ENCODE peak calls at places on chromosomes 5 and 9, in four cellular contexts. B, C, P and A are unnamed samples.

GRCh38 chr5:7068156-7068555 is 327.8 kb upstream of the ADCY2 start:
- DNase-seq in B (no peak), C (no peak), P (no peak), A (no peak)

GRCh38 chr5:135245521-135246499 is 153.2 kb downstream of the MACROH2A1 start:
- DNase-seq in B (peak), C (no peak), P (no peak), A (no peak)

GRCh38 chr5:54159153-54159836 is 151.1 kb downstream of the ARL15 start:
- DNase-seq in B (peak), C (no peak), P (no peak), A (no peak)

GRCh38 chr9:133090752-133091325 is 29.1 kb downstream of the CEL start:
- DNase-seq in B (no peak), C (no peak), P (no peak), A (no peak)

GRCh38 chr9:131976157-131976740 is 103.4 kb downstream of the MED27 start:
- DNase-seq in B (no peak), C (no peak), P (no peak), A (no peak)

GRCh38 chr5:44387391-44387790 is 1.8 kb downstream of the FGF10 start:
- DNase-seq in B (no peak), C (no peak), P (no peak), A (no peak)

GRCh38 chr5:156479864-156480263 is 152.9 kb downstream of the SGCD start:
- DNase-seq in B (no peak), C (peak), P (no peak), A (peak)

GRCh38 chr5:103207653-103208052 is 50.9 kb upstream of the MACIR start:
- DNase-seq in B (no peak), C (no peak), P (no peak), A (no peak)

GRCh38 chr5:171122372-171122771 is 186.7 kb upstream of the TLX3 start:
- DNase-seq in B (no peak), C (no peak), P (peak), A (no peak)

GRCh38 chr5:139689631-139690384 is 41.7 kb downstream of the CXXC5 start:
- DNase-seq in B (peak), C (no peak), P (no peak), A (no peak)

GRCh38 chr5:97400537-97400936 is 217.5 kb upstream of the RIOK2 start:
- DNase-seq in B (no peak), C (no peak), P (no peak), A (no peak)

GRCh38 chr5:83570916-83571315 is 99.4 kb downstream of the VCAN start:
- DNase-seq in B (no peak), C (no peak), P (no peak), A (peak)

GRCh38 chr9:34375901-34376595 is 650 bp downstream of the MYORG start:
- DNase-seq in B (no peak), C (no peak), P (no peak), A (peak)

GRCh38 chr9:2729721-2730120 is 12.4 kb downstream of the KCNV2 start:
- DNase-seq in B (no peak), C (no peak), P (no peak), A (no peak)

GRCh38 chr9:97756991-97757390 is 59.9 kb upstream of the XPA start:
- DNase-seq in B (no peak), C (no peak), P (no peak), A (no peak)

GRCh38 chr5:172881691-172882370 is 47.8 kb downstream of the ERGIC1 start:
- DNase-seq in B (peak), C (no peak), P (no peak), A (peak)

GRCh38 chr5:56229106-56229505 is 4.0 kb downstream of the ANKRD55 start:
- DNase-seq in B (no peak), C (no peak), P (no peak), A (no peak)

GRCh38 chr5:108119123-108119522 is 262.8 kb downstream of the FBXL17 start:
- DNase-seq in B (no peak), C (no peak), P (no peak), A (no peak)

GRCh38 chr5:164555809-164556208 is 1050.4 kb downstream of the MAT2B start:
- DNase-seq in B (no peak), C (no peak), P (no peak), A (no peak)

GRCh38 chr5:149420509-149421371 is 41.6 kb upstream of the IL17B start:
- DNase-seq in B (no peak), C (peak), P (no peak), A (peak)

GRCh38 chr5:179230061-179230461 is 115.2 kb downstream of the ADAMTS2 start:
- DNase-seq in B (no peak), C (no peak), P (no peak), A (no peak)

GRCh38 chr5:3886521-3887461 is 291.2 kb downstream of the IRX1 start:
- DNase-seq in B (no peak), C (no peak), P (no peak), A (no peak)

GRCh38 chr9:130927995-130928900 is 10.8 kb downstream of the FIBCD1 start:
- DNase-seq in B (peak), C (no peak), P (no peak), A (no peak)

GRCh38 chr9:8391566-8391965 is 592.0 kb upstream of the DMAC1 start:
- DNase-seq in B (no peak), C (no peak), P (no peak), A (no peak)

GRCh38 chr9:136807281-136808074 is at the start of gene RABL6:
- DNase-seq in B (peak), C (no peak), P (peak), A (peak)

GRCh38 chr9:98491231-98491651 is 217.5 kb downstream of the GABBR2 start:
- DNase-seq in B (no peak), C (no peak), P (no peak), A (no peak)

GRCh38 chr9:72131206-72131605 is 18.0 kb upstream of the GDA start:
- DNase-seq in B (no peak), C (no peak), P (no peak), A (no peak)

GRCh38 chr9:125506045-125506444 is 201.0 kb downstream of the MAPKAP1 start:
- DNase-seq in B (no peak), C (no peak), P (no peak), A (no peak)

GRCh38 chr9:35728041-35728971 is 3.7 kb downstream of the TLN1 start:
- DNase-seq in B (peak), C (peak), P (no peak), A (peak)

GRCh38 chr9:86069206-86069869 is 30.0 kb downstream of the GOLM1 start:
- DNase-seq in B (no peak), C (no peak), P (no peak), A (peak)

GRCh38 chr5:129137637-129138036 is 43.1 kb downstream of the ISOC1 start:
- DNase-seq in B (no peak), C (no peak), P (no peak), A (no peak)

GRCh38 chr5:43007911-43008368 is 32.2 kb downstream of the ANXA2R start:
- DNase-seq in B (peak), C (no peak), P (no peak), A (peak)

GRCh38 chr5:15550502-15551115 is 50.6 kb downstream of the FBXL7 start:
- DNase-seq in B (no peak), C (no peak), P (no peak), A (no peak)

GRCh38 chr5:143064661-143065060 is 294.5 kb downstream of the ARHGAP26 start:
- DNase-seq in B (no peak), C (no peak), P (no peak), A (no peak)